ENCODE peak calls at places on chromosome 1, in eight cellular contexts. Q is esophagus muscularis mucosa, D is HCT116, C is adrenal gland, P is IMR-90, B is heart left ventricle, O is tibial nerve, R is Peyer's patch. K is an unnamed sample.

GRCh38 chr1:7784492-7785071 is 491 bp downstream of the PER3 start:
- DNase-seq in Q (no peak), D (no peak), C (peak; percentile 53), P (no peak), B (peak; percentile 52), O (no peak), R (no peak), K (peak; percentile 41)

GRCh38 chr1:47697616-47698335 is 259.9 kb downstream of the FOXD2 start:
- DNase-seq in Q (no peak), D (no peak), C (no peak), P (no peak), B (no peak), O (no peak), R (no peak), K (no peak)

GRCh38 chr1:160374701-160375443 is 8.0 kb downstream of the NHLH1 start:
- DNase-seq in Q (no peak), D (no peak), C (no peak), P (no peak), B (no peak), O (no peak), R (no peak), K (no peak)

GRCh38 chr1:151370211-151370911 is 2.1 kb downstream of the SELENBP1 start:
- DNase-seq in Q (no peak), D (no peak), C (no peak), P (no peak), B (peak; percentile 56), O (no peak), R (no peak), K (no peak)

GRCh38 chr1:226598455-226598849 is 49.9 kb downstream of the STUM start:
- DNase-seq in Q (no peak), D (no peak), C (no peak), P (no peak), B (no peak), O (no peak), R (no peak), K (no peak)

GRCh38 chr1:89855413-89856123 is 34.7 kb downstream of the LRRC8D start:
- DNase-seq in Q (no peak), D (no peak), C (no peak), P (peak; percentile 67), B (no peak), O (no peak), R (no peak), K (no peak)

GRCh38 chr1:22922640-22923039 is 50.0 kb downstream of the LACTBL1 start:
- DNase-seq in Q (no peak), D (no peak), C (no peak), P (peak; percentile 43), B (no peak), O (no peak), R (no peak), K (no peak)

GRCh38 chr1:31943546-31944184 is 5.5 kb upstream of the PTP4A2 start:
- DNase-seq in Q (no peak), D (no peak), C (no peak), P (no peak), B (no peak), O (no peak), R (peak; percentile 45), K (no peak)

GRCh38 chr1:33222381-33222780 is 33.9 kb upstream of the ZNF362 start:
- DNase-seq in Q (peak; percentile 26), D (no peak), C (no peak), P (no peak), B (no peak), O (no peak), R (no peak), K (no peak)

GRCh38 chr1:241269116-241269515 is 87.9 kb downstream of the RGS7 start:
- DNase-seq in Q (no peak), D (no peak), C (no peak), P (no peak), B (no peak), O (no peak), R (no peak), K (no peak)

GRCh38 chr1:31101147-31101502 is 35.6 kb upstream of the PUM1 start:
- DNase-seq in Q (no peak), D (no peak), C (peak; percentile 16), P (peak; percentile 67), B (no peak), O (peak; percentile 5), R (no peak), K (no peak)

GRCh38 chr1:183989078-183989577 is 48.4 kb downstream of the COLGALT2 start:
- DNase-seq in Q (no peak), D (no peak), C (no peak), P (peak; percentile 95), B (peak; percentile 63), O (no peak), R (no peak), K (no peak)

GRCh38 chr1:70003509-70003908 is 201.9 kb downstream of the LRRC40 start:
- DNase-seq in Q (no peak), D (no peak), C (no peak), P (no peak), B (no peak), O (no peak), R (no peak), K (no peak)

GRCh38 chr1:70008658-70009057 is 196.7 kb downstream of the LRRC40 start:
- DNase-seq in Q (no peak), D (no peak), C (no peak), P (no peak), B (no peak), O (no peak), R (no peak), K (no peak)
- H3K9me3 ChIP-seq in Q (no peaks in the 10 kb centered on the region), D (no peaks in the 10 kb centered on the region), C (no peaks in the 10 kb centered on the region), P (no peaks in the 10 kb centered on the region), B (no peaks in the 10 kb centered on the region), O (no peaks in the 10 kb centered on the region), R (no peaks in the 10 kb centered on the region), K (no peaks in the 10 kb centered on the region)

GRCh38 chr1:93442276-93442675 is 5.6 kb upstream of the FNBP1L start:
- DNase-seq in Q (no peak), D (no peak), C (no peak), P (no peak), B (no peak), O (no peak), R (no peak), K (no peak)
- TF ChIP-seq POLR2A in Q (no peak), D (no peak), C (no peak), P (no peak), B (no peak), O (no peak), R (no peak), K (no peak)

DNA sequence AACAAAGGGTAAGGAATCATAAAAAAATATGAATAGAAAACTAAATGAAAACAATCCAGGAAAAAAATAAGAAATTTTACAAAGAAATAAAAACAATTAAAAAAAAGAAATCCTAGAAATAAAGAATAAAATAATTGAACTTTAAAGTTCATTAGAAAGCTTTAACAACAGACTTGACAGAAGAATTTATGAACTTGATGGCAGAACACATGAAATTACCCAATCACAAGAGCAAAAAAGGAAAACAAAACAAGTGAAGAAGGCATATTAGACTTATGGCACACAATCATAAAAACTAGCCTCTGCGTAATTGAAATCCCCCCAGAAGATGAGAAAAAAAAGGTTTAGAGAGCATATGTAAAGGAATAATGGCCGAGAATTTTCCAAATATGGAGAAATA is 802.5 kb upstream of the B3GALT2 start:
- DNase-seq in Q (no peak), D (no peak), C (no peak), P (no peak), B (no peak), O (no peak), R (no peak), K (no peak)
- H3K9me3 ChIP-seq in Q (peaks cover 10% of the 10 kb centered on the region), D (peaks cover 8% of the 10 kb centered on the region), C (no peaks in the 10 kb centered on the region), P (peaks cover 9% of the 10 kb centered on the region), B (no peaks in the 10 kb centered on the region), O (no peaks in the 10 kb centered on the region), R (no peaks in the 10 kb centered on the region), K (no peaks in the 10 kb centered on the region)

GRCh38 chr1:205749094-205749825 is 722 bp downstream of the NUCKS1 start:
- DNase-seq in Q (peak; percentile 97), D (peak; percentile 83), C (peak; percentile 96), P (peak; percentile 95), B (peak; percentile 97), O (peak; percentile 84), R (peak; percentile 92), K (peak; percentile 93)

GRCh38 chr1:205746757-205747412 is 3.1 kb downstream of the NUCKS1 start:
- DNase-seq in Q (no peak), D (no peak), C (no peak), P (no peak), B (no peak), O (no peak), R (no peak), K (no peak)

GRCh38 chr1:205748398-205749093 is 1.4 kb downstream of the NUCKS1 start:
- DNase-seq in Q (no peak), D (no peak), C (peak; percentile 36), P (peak; percentile 79), B (no peak), O (peak; percentile 10), R (no peak), K (no peak)

GRCh38 chr1:205750683-205751651 is 985 bp upstream of the NUCKS1 start:
- DNase-seq in Q (no peak), D (peak; percentile 85), C (no peak), P (no peak), B (no peak), O (no peak), R (no peak), K (no peak)

GRCh38 chr1:205749826-205750682 is at the start of gene NUCKS1:
- DNase-seq in Q (peak; percentile 100), D (peak; percentile 98), C (peak; percentile 99), P (peak; percentile 100), B (peak; percentile 99), O (peak; percentile 99), R (peak; percentile 99), K (peak; percentile 99)
- TF ChIP-seq POLR2A in Q (peak; percentile 60), D (peak; percentile 41), C (peak; percentile 35), P (peak; percentile 83), B (peak; percentile 58), O (peak; percentile 26), R (peak; percentile 59), K (peak; percentile 77)

GRCh38 chr1:152543808-152544207 is 22.8 kb downstream of the LCE3E start:
- DNase-seq in Q (no peak), D (peak; percentile 28), C (no peak), P (no peak), B (no peak), O (no peak), R (no peak), K (no peak)

GRCh38 chr1:152537496-152537895 is 23.2 kb downstream of the CRCT1 start:
- DNase-seq in Q (no peak), D (no peak), C (no peak), P (no peak), B (no peak), O (no peak), R (no peak), K (no peak)

GRCh38 chr1:152535774-152536173 is 21.5 kb downstream of the CRCT1 start:
- DNase-seq in Q (no peak), D (no peak), C (no peak), P (no peak), B (no peak), O (no peak), R (no peak), K (no peak)

GRCh38 chr1:152539901-152540300 is 25.6 kb downstream of the CRCT1 start:
- DNase-seq in Q (no peak), D (no peak), C (no peak), P (no peak), B (no peak), O (no peak), R (no peak), K (no peak)
- H3K9me3 ChIP-seq in Q (no peaks in the 10 kb centered on the region), D (no peaks in the 10 kb centered on the region), C (no peaks in the 10 kb centered on the region), P (peaks cover 4% of the 10 kb centered on the region), B (no peaks in the 10 kb centered on the region), O (no peaks in the 10 kb centered on the region), R (no peaks in the 10 kb centered on the region), K (no peaks in the 10 kb centered on the region)

K was measured in uterus.